ENCODE peak calls at places on chromosomes 5 and 9, in eight cellular contexts. S is SK-MEL-5; F is glutamatergic neuron; L is NCI-H2029 treated with DMSO at 0.1 percent for 48 hours; B is Kasumi-1; Y is heart right ventricle; D is putamen; P is stimulated activated CD4-positive, alpha-beta T cell treated with anti-CD3 and anti-CD28 coated beads, Interleukin-4, amount 100 ng/mL, for 4 hours. K is an unnamed sample.

GRCh38 chr9:104269374-104269773 is 175.3 kb downstream of the SMC2 start:
- DNase-seq in P (no peak), F (no peak), D (no peak), B (no peak), S (no peak), L (no peak), Y (no peak), K (no peak)

GRCh38 chr9:133855802-133856592 is 117.8 kb upstream of the SARDH start:
- DNase-seq in L (no peak), B (no peak), F (no peak), S (no peak), D (no peak), P (no peak), Y (peak), K (no peak)

GRCh38 chr5:168578506-168579205 is 512 bp downstream of the PANK3 start:
- DNase-seq in D (peak), P (no peak), F (peak), B (peak), L (no peak), Y (no peak), S (peak), K (peak)

GRCh38 chr5:33738097-33738496 is 153.7 kb downstream of the ADAMTS12 start:
- DNase-seq in F (no peak), S (no peak), P (no peak), Y (no peak), L (no peak), D (no peak), B (no peak), K (no peak)

GRCh38 chr9:103681435-103681834 is 412.7 kb upstream of the SMC2 start:
- DNase-seq in D (no peak), F (no peak), B (no peak), Y (no peak), P (no peak), L (no peak), S (no peak), K (no peak)

GRCh38 chr5:69217154-69217731 is 17.4 kb upstream of the CDK7 start:
- DNase-seq in D (no peak), P (peak), L (peak), Y (no peak), F (no peak), B (peak), S (no peak), K (no peak)

GRCh38 chr5:56522972-56523371 is 289.8 kb upstream of the ANKRD55 start:
- DNase-seq in P (no peak), S (no peak), L (no peak), D (no peak), F (no peak), B (no peak), Y (peak), K (no peak)

GRCh38 chr5:127705120-127705892 is 2.1 kb downstream of the CCDC192 start:
- DNase-seq in B (peak), L (no peak), D (no peak), F (no peak), S (peak), P (no peak), Y (peak), K (peak)

GRCh38 chr9:125106285-125106893 is 36.9 kb downstream of the SCAI start:
- DNase-seq in F (no peak), L (no peak), D (no peak), S (peak), B (no peak), P (no peak), Y (no peak), K (no peak)

GRCh38 chr9:69122391-69123141 is 51.5 kb upstream of the TJP2 start:
- DNase-seq in D (no peak), F (no peak), Y (peak), B (no peak), L (peak), S (peak), P (no peak), K (peak)

GRCh38 chr9:34520505-34521385 is 2.0 kb downstream of the ENHO start:
- DNase-seq in Y (no peak), F (no peak), S (no peak), B (no peak), L (no peak), D (no peak), P (no peak), K (no peak)

GRCh38 chr5:125408582-125409069 is 662.2 kb upstream of the ZNF608 start:
- DNase-seq in P (no peak), S (peak), D (no peak), Y (no peak), F (no peak), B (no peak), L (peak), K (no peak)

GRCh38 chr5:1930880-1931589 is 48.3 kb upstream of the IRX4 start:
- DNase-seq in B (no peak), F (peak), S (no peak), Y (peak), D (no peak), L (no peak), P (no peak), K (no peak)

GRCh38 chr5:77881528-77881927 is 105.4 kb upstream of the TBCA start:
- DNase-seq in S (no peak), L (no peak), D (no peak), Y (no peak), P (no peak), F (no peak), B (no peak), K (no peak)

GRCh38 chr5:174581483-174581882 is 142.9 kb upstream of the MSX2 start:
- DNase-seq in P (no peak), F (peak), B (peak), D (no peak), S (peak), L (no peak), Y (no peak), K (no peak)

GRCh38 chr9:124132671-124133147 is 121.1 kb downstream of the LHX2 start:
- DNase-seq in L (no peak), Y (no peak), B (no peak), D (no peak), S (no peak), P (no peak), F (no peak), K (no peak)

GRCh38 chr5:17222679-17223078 is 5.2 kb downstream of the BASP1 start:
- DNase-seq in P (no peak), L (no peak), F (no peak), D (no peak), B (no peak), S (no peak), Y (no peak), K (no peak)

GRCh38 chr5:80745490-80745889 is 90.7 kb upstream of the DHFR start:
- DNase-seq in S (no peak), Y (no peak), B (no peak), D (no peak), P (no peak), F (no peak), L (no peak), K (no peak)

GRCh38 chr9:3241290-3241689 is 284.5 kb downstream of the RFX3 start:
- DNase-seq in D (no peak), F (no peak), P (no peak), L (no peak), S (peak), Y (no peak), B (no peak), K (no peak)

GRCh38 chr9:111187376-111187775 is 142.6 kb downstream of the OR2K2 start:
- DNase-seq in D (no peak), F (no peak), S (no peak), P (no peak), Y (no peak), L (no peak), B (no peak), K (no peak)

GRCh38 chr5:177402271-177403043 is 2.0 kb upstream of the PFN3 start:
- DNase-seq in Y (no peak), S (peak), F (peak), P (peak), B (peak), D (peak), L (peak), K (no peak)

GRCh38 chr5:138905541-138905940 is 30.4 kb upstream of the LRRTM2 start:
- DNase-seq in F (no peak), Y (no peak), P (no peak), B (no peak), D (no peak), S (no peak), L (no peak), K (no peak)

K was measured in amniotic stem cell.